ENCODE peak calls at places on chromosomes 6 and 20, in five cellular contexts. L is stomach, F is HL-60, N is transverse colon, J is breast epithelium. C is an unnamed sample.

GRCh38 chr6:154766993-154767392 is 33.8 kb downstream of the SCAF8 start:
- DNase-seq in J (no peak), F (no peak), N (no peak), L (no peak), C (no peak)

GRCh38 chr20:42204261-42204660 is 586.1 kb upstream of the CHD6 start:
- DNase-seq in J (no peak), L (no peak), N (no peak), F (no peak), C (no peak)

GRCh38 chr20:17648782-17649730 is 33.0 kb downstream of the RRBP1 start:
- DNase-seq in N (peak; percentile 69), L (peak; percentile 76), F (no peak), J (no peak), C (peak; percentile 56)

GRCh38 chr20:32456869-32457421 is 98.8 kb downstream of the ASXL1 start:
- DNase-seq in F (no peak), L (peak; percentile 49), N (no peak), J (no peak), C (no peak)

GRCh38 chr20:63497946-63498935 is 642 bp downstream of the EEF1A2 start:
- DNase-seq in J (no peak), L (peak; percentile 61), N (no peak), F (no peak), C (peak; percentile 66)

GRCh38 chr6:163579880-163580295 is 165.4 kb downstream of the QKI start:
- DNase-seq in J (no peak), N (no peak), F (no peak), L (no peak), C (no peak)

GRCh38 chr20:48880936-48881657 is 40.4 kb upstream of the ARFGEF2 start:
- DNase-seq in L (no peak), F (no peak), N (no peak), J (no peak), C (no peak)

GRCh38 chr6:90328004-90328403 is 31.4 kb upstream of the BACH2 start:
- DNase-seq in L (no peak), J (no peak), F (no peak), N (no peak), C (no peak)

GRCh38 chr20:63814833-63815612 is 16.0 kb downstream of the ZBTB46 start:
- DNase-seq in J (no peak), F (no peak), L (no peak), N (no peak), C (no peak)

GRCh38 chr6:83097204-83097603 is 29.7 kb downstream of the DOP1A start:
- DNase-seq in L (no peak), J (no peak), F (no peak), N (no peak), C (no peak)

GRCh38 chr20:47735412-47736400 is 49.6 kb downstream of the SULF2 start:
- DNase-seq in J (no peak), L (peak; percentile 45), F (peak; percentile 97), N (no peak), C (no peak)

GRCh38 chr6:82144007-82144851 is 103.3 kb downstream of the IBTK start:
- DNase-seq in J (no peak), F (no peak), L (no peak), N (peak; percentile 7), C (no peak)

GRCh38 chr6:1865585-1865984 is 255.9 kb downstream of the FOXC1 start:
- DNase-seq in J (no peak), L (no peak), N (no peak), F (no peak), C (no peak)

GRCh38 chr20:2696646-2697045 is 4.1 kb downstream of the EBF4 start:
- DNase-seq in F (no peak), J (no peak), L (peak; percentile 7), N (no peak), C (peak; percentile 57)

GRCh38 chr6:109526905-109527628 is 44.0 kb upstream of the ZBTB24 start:
- DNase-seq in F (no peak), L (peak; percentile 33), N (peak; percentile 22), J (no peak), C (no peak)

GRCh38 chr6:35468980-35469710 is 944 bp downstream of the RPL10A start:
- DNase-seq in F (no peak), L (no peak), N (no peak), J (no peak), C (no peak)

GRCh38 chr20:61799928-61800327 is 265.8 kb downstream of the TAF4 start:
- DNase-seq in F (no peak), N (no peak), J (no peak), L (no peak), C (no peak)

GRCh38 chr6:167485186-167485978 is 160.5 kb downstream of the TTLL2 start:
- DNase-seq in L (no peak), N (no peak), J (no peak), F (no peak), C (no peak)

GRCh38 chr6:43884660-43885022 is 114.6 kb downstream of the VEGFA start:
- DNase-seq in F (no peak), N (no peak), L (no peak), J (no peak), C (no peak)

GRCh38 chr6:75230484-75231325 is 12.9 kb downstream of the COX7A2 start:
- DNase-seq in L (no peak), N (peak; percentile 34), F (no peak), J (no peak), C (no peak)

GRCh38 chr6:90364846-90365401 is 68.3 kb upstream of the BACH2 start:
- DNase-seq in N (no peak), F (no peak), L (no peak), J (no peak), C (no peak)

GRCh38 chr6:42642794-42643193 is 79.0 kb downstream of the UBR2 start:
- DNase-seq in F (no peak), L (no peak), J (no peak), N (no peak), C (no peak)
- TF ChIP-seq POLR2AphosphoS5 in F (no peak), L (no peak), J (no peak), N (no peak), C (no peak)

GRCh38 chr6:52325695-52326471 is 36.1 kb upstream of the PAQR8 start:
- DNase-seq in N (peak; percentile 61), L (no peak), J (no peak), F (no peak), C (no peak)

GRCh38 chr6:52328721-52329120 is 33.2 kb upstream of the PAQR8 start:
- DNase-seq in N (no peak), F (no peak), J (no peak), L (no peak), C (no peak)

GRCh38 chr6:52330470-52330869 is 31.5 kb upstream of the PAQR8 start:
- DNase-seq in L (peak; percentile 46), N (peak; percentile 65), J (no peak), F (no peak), C (no peak)

GRCh38 chr6:52326540-52327364 is 35.2 kb upstream of the PAQR8 start:
- DNase-seq in L (no peak), J (no peak), N (no peak), F (no peak), C (no peak)

GRCh38 chr6:52328303-52328662 is 33.7 kb upstream of the PAQR8 start:
- DNase-seq in F (no peak), L (peak; percentile 53), J (no peak), N (peak; percentile 68), C (no peak)
- TF ChIP-seq POLR2AphosphoS5 in F (no peak), L (peak; percentile 61), J (no peak), N (no peak), C (no peak)

GRCh38 chr6:85643530-85644373 is 1.1 kb upstream of the SYNCRIP start:
- DNase-seq in J (peak; percentile 85), L (peak; percentile 84), F (peak; percentile 78), N (peak; percentile 89), C (peak; percentile 97)
- TF ChIP-seq POLR2AphosphoS5 in J (peak; percentile 84), L (peak; percentile 62), F (peak; percentile 63), N (peak; percentile 83), C (peak; percentile 78)

GRCh38 chr6:11770546-11771466 is 7.8 kb downstream of the ADTRP start:
- DNase-seq in F (peak; percentile 79), J (peak; percentile 63), L (peak; percentile 74), N (peak; percentile 91), C (peak; percentile 96)
- TF ChIP-seq POLR2AphosphoS5 in F (no peak), J (peak; percentile 77), L (peak; percentile 61), N (peak; percentile 82), C (peak; percentile 85)

GRCh38 chr6:158409451-158409850 is 97.2 kb downstream of the TULP4 start:
- DNase-seq in L (no peak), J (no peak), F (no peak), N (no peak), C (no peak)
- TF ChIP-seq POLR2AphosphoS5 in L (no peak), J (no peak), F (peak; percentile 58), N (no peak), C (peak; percentile 11)

GRCh38 chr20:53003420-53003819 is 31.3 kb downstream of the TSHZ2 start:
- DNase-seq in L (no peak), N (no peak), J (no peak), F (no peak), C (no peak)
- TF ChIP-seq POLR2AphosphoS5 in L (no peak), N (no peak), J (no peak), F (no peak), C (no peak)

GRCh38 chr6:79076881-79077641 is 993 bp downstream of the PHIP start:
- DNase-seq in F (peak; percentile 54), J (peak; percentile 82), N (peak; percentile 91), L (peak; percentile 92), C (peak; percentile 93)
- TF ChIP-seq POLR2AphosphoS5 in F (peak; percentile 27), J (peak; percentile 51), N (peak; percentile 68), L (peak; percentile 74), C (peak; percentile 44)

GRCh38 chr6:160104821-160105517 is 16.6 kb upstream of the SLC22A1 start:
- DNase-seq in N (no peak), L (no peak), F (no peak), J (no peak), C (no peak)
- TF ChIP-seq POLR2AphosphoS5 in N (no peak), L (no peak), F (no peak), J (no peak), C (no peak)